ENCODE peak calls at places on chromosomes 11 and 22, in six cellular contexts. Y, P, E, O, T and A are unnamed samples.

GRCh38 chr22:30214703-30215405 is 31.7 kb downstream of the LIF start:
- DNase-seq in T (no peak), E (no peak), O (no peak), Y (no peak), P (no peak), A (no peak)

GRCh38 chr11:35553831-35554230 is 28.4 kb upstream of the PAMR1 start:
- DNase-seq in P (no peak), T (no peak), Y (no peak), O (no peak), E (no peak), A (no peak)

GRCh38 chr22:19886605-19887250 is 32.1 kb upstream of the GNB1L start:
- DNase-seq in T (no peak), O (no peak), Y (no peak), P (no peak), E (peak; percentile 78), A (no peak)

GRCh38 chr11:17983569-17983968 is 29.3 kb downstream of the SERGEF start:
- DNase-seq in P (no peak), O (no peak), Y (no peak), T (no peak), E (no peak), A (no peak)

GRCh38 chr11:36367806-36368680 is 72.0 kb downstream of the PRR5L start:
- DNase-seq in O (no peak), P (no peak), T (no peak), E (no peak), Y (no peak), A (no peak)

GRCh38 chr11:77604281-77604680 is 14.5 kb downstream of the AQP11 start:
- DNase-seq in O (no peak), T (no peak), Y (no peak), E (no peak), P (no peak), A (no peak)

GRCh38 chr11:73760066-73760679 is 701 bp downstream of the RAB6A start:
- DNase-seq in P (peak; percentile 73), O (peak; percentile 37), Y (peak; percentile 46), T (peak; percentile 82), E (peak; percentile 49), A (peak; percentile 91)

GRCh38 chr22:44276706-44277403 is 35.9 kb downstream of the SHISAL1 start:
- DNase-seq in T (no peak), P (no peak), Y (no peak), E (no peak), O (no peak), A (no peak)

GRCh38 chr11:78251083-78251699 is 62.5 kb downstream of the USP35 start:
- DNase-seq in P (no peak), Y (no peak), O (no peak), E (peak; percentile 58), T (no peak), A (no peak)

GRCh38 chr11:71266114-71266833 is 13.9 kb upstream of the SHANK2 start:
- DNase-seq in P (peak; percentile 78), T (peak; percentile 49), E (no peak), Y (peak; percentile 75), O (peak; percentile 78), A (peak; percentile 69)

GRCh38 chr22:31247726-31248125 is 35.6 kb downstream of the LIMK2 start:
- DNase-seq in P (no peak), O (no peak), Y (no peak), E (no peak), T (no peak), A (no peak)

GRCh38 chr22:43346521-43346929 is 3.4 kb upstream of the SCUBE1 start:
- DNase-seq in O (peak; percentile 66), Y (peak; percentile 61), T (peak; percentile 75), E (peak; percentile 29), P (peak; percentile 87), A (no peak)

GRCh38 chr11:74749127-74749964 is 697 bp downstream of the RNF169 start:
- DNase-seq in E (peak; percentile 73), P (peak; percentile 73), T (no peak), Y (peak; percentile 54), O (peak; percentile 54), A (no peak)

GRCh38 chr11:28963189-28963588 is 855.0 kb downstream of the METTL15 start:
- DNase-seq in P (no peak), O (no peak), Y (no peak), E (no peak), T (no peak), A (no peak)

GRCh38 chr11:66367561-66368312 is 3.8 kb downstream of the SLC29A2 start:
- DNase-seq in T (no peak), Y (no peak), O (no peak), E (no peak), P (no peak), A (no peak)

GRCh38 chr22:17970205-17970708 is 54.1 kb downstream of the MICAL3 start:
- DNase-seq in P (no peak), O (no peak), Y (no peak), E (no peak), T (no peak), A (no peak)

GRCh38 chr11:10722307-10722706 is 28.7 kb upstream of the CTR9 start:
- DNase-seq in T (no peak), P (no peak), E (no peak), O (no peak), Y (no peak), A (no peak)

GRCh38 chr22:23909258-23909898 is 15.2 kb downstream of the MIF start:
- DNase-seq in T (no peak), P (no peak), O (no peak), E (no peak), Y (no peak), A (no peak)

GRCh38 chr22:24432059-24432853 is 4.9 kb downstream of the ADORA2A start:
- DNase-seq in P (no peak), Y (peak; percentile 71), E (no peak), T (peak; percentile 87), O (peak; percentile 78), A (no peak)

GRCh38 chr11:35484435-35484834 is 41.0 kb downstream of the PAMR1 start:
- DNase-seq in T (no peak), O (no peak), E (no peak), P (no peak), Y (no peak), A (no peak)

GRCh38 chr11:69541501-69542313 is 60.2 kb downstream of the LINC01488 start:
- DNase-seq in E (no peak), P (no peak), O (no peak), T (peak; percentile 47), Y (no peak), A (no peak)

GRCh38 chr11:86041975-86042378 is 26.9 kb downstream of the PICALM start:
- DNase-seq in O (peak; percentile 64), Y (peak; percentile 66), P (peak; percentile 62), E (peak; percentile 95), T (peak; percentile 83), A (no peak)

GRCh38 chr11:19816817-19817216 is 104.2 kb downstream of the NAV2 start:
- DNase-seq in P (no peak), Y (no peak), E (no peak), O (no peak), T (no peak), A (no peak)

GRCh38 chr22:22702159-22702873 is 57.9 kb downstream of the GGTLC2 start:
- DNase-seq in O (no peak), T (no peak), E (no peak), P (no peak), Y (peak; percentile 44), A (no peak)

GRCh38 chr11:73213196-73214143 is 4.6 kb upstream of the P2RY2 start:
- DNase-seq in Y (no peak), P (no peak), O (no peak), T (peak; percentile 46), E (no peak), A (no peak)

GRCh38 chr11:86523738-86524602 is 148.4 kb downstream of the ME3 start:
- DNase-seq in T (no peak), O (peak; percentile 39), E (peak; percentile 99), Y (no peak), P (no peak), A (no peak)

GRCh38 chr11:107716884-107717532 is 5.2 kb upstream of the SLN start:
- DNase-seq in P (no peak), E (no peak), T (no peak), O (no peak), Y (no peak), A (no peak)

GRCh38 chr11:64305691-64306562 is 603 bp downstream of the ESRRA start:
- DNase-seq in E (peak; percentile 52), O (peak; percentile 89), Y (peak; percentile 89), T (peak; percentile 85), P (peak; percentile 87), A (no peak)
- TF ChIP-seq POLR2AphosphoS5 in E (peak; percentile 27), O (peak; percentile 74), Y (peak; percentile 17), T (no peak), P (peak; percentile 38), A (no peak)

GRCh38 chr11:12694182-12694531 is 19.9 kb downstream of the TEAD1 start:
- DNase-seq in T (no peak), O (peak; percentile 61), E (no peak), Y (peak; percentile 41), P (no peak), A (no peak)
- H3K4me3 ChIP-seq in T (peak overlapping the region; percentile 26), O (no peak overlapping the region), E (no peak overlapping the region), Y (no peak overlapping the region), P (no peak overlapping the region), A (peak overlapping the region; percentile 17)

GRCh38 chr11:1573847-1574255 is 1.8 kb upstream of the DUSP8 start:
- DNase-seq in T (peak; percentile 71), Y (peak; percentile 85), P (peak; percentile 83), E (no peak), O (peak; percentile 87), A (no peak)

GRCh38 chr11:1570896-1571759 is 943 bp downstream of the DUSP8 start:
- DNase-seq in T (peak; percentile 75), Y (no peak), O (no peak), P (peak; percentile 73), E (no peak), A (peak; percentile 72)

GRCh38 chr11:1571760-1572199 is 291 bp downstream of the DUSP8 start:
- DNase-seq in P (no peak), E (no peak), T (no peak), Y (no peak), O (no peak), A (no peak)

GRCh38 chr11:1573077-1573846 is 1.2 kb upstream of the DUSP8 start:
- DNase-seq in P (peak; percentile 71), T (peak; percentile 74), E (no peak), O (peak; percentile 61), Y (peak; percentile 71), A (no peak)

DNA sequence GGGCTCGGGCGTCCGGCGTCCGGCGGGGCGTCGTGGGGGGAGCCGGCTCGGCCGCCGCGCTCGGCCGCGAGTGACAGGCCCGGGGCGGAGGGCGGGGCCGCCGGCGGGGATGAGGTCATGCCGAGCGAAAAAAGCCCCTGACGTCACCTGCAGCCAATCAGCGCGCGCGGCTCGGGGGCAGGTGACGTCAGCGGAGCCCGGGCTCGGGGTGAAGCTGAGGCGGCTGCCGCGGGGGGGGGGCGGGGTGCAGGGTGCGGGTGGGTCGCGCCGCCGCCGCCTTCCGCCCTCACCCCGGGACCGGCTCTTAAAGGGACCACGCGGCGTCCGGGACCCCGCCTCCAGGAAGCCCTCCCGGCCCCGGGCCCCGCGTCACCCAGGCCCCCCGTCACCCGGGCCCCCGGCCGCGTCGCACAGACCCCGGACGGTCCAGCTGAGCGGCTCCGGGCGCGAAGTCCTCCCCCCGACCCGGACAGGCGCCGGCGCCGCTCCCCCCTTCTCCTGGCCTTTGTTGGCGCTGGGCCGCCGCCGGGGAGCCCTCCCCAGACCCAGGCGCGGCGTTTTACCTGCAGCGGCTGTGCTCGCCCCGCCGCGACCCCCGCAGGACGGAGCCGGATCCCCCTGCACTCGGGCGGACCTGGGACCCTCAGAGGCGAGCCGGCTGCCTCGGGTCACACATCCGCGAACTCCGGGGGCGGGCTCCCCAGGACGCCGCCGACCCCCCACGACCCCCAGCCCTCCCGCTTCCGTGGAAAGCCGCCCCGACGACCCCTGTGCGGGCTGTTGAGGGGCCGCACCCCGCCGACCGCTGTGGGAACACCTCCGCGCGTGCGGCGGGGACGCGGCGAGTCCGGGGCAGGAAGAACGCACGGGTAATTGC is at the start of gene DUSP8:
- DNase-seq in T (peak; percentile 96), Y (peak; percentile 95), P (peak; percentile 88), O (peak; percentile 94), E (peak; percentile 80), A (peak; percentile 86)
- TF ChIP-seq POLR2A in T (no peak), Y (peak; percentile 46), P (no peak), O (no peak), E (no peak), A (no peak)

GRCh38 chr11:46239801-46240061 is 37.7 kb upstream of the CREB3L1 start:
- DNase-seq in E (no peak), Y (no peak), O (no peak), T (no peak), P (no peak), A (no peak)
- TF ChIP-seq POLR2AphosphoS5 in E (no peak), Y (no peak), O (no peak), T (no peak), P (no peak), A (no peak)